ENCODE peak calls at places on chromosome 22, in eight cellular contexts. Q is SK-N-SH, J is HepG2, M is K562, K is HCT116, N is HL-60, P is GM23338, C is GM12878. E is an unnamed sample.

GRCh38 chr22:40560551-40560950 is 76.0 kb downstream of the MRTFA start:
- DNase-seq in Q (no peak), J (no peak), M (peak), K (no peak), N (no peak), P (no peak), C (no peak), E (no peak)

GRCh38 chr22:20223421-20224245 is 44.5 kb downstream of the RTN4R start:
- DNase-seq in Q (no peak), J (no peak), M (no peak), K (no peak), N (no peak), P (no peak), C (no peak), E (no peak)

GRCh38 chr22:38489561-38490133 is 16.5 kb downstream of the DDX17 start:
- DNase-seq in Q (no peak), J (no peak), M (no peak), K (no peak), N (no peak), P (no peak), C (no peak), E (no peak)

GRCh38 chr22:48858856-48859255 is 968.8 kb downstream of the BRD1 start:
- DNase-seq in Q (no peak), J (no peak), M (no peak), K (no peak), N (no peak), P (no peak), C (no peak), E (no peak)

GRCh38 chr22:28029201-28029948 is 110.3 kb upstream of the PITPNB start:
- DNase-seq in Q (peak), J (no peak), M (no peak), K (no peak), N (no peak), P (peak), C (no peak), E (no peak)

GRCh38 chr22:41713004-41713403 is 13.7 kb downstream of the MEI1 start:
- DNase-seq in Q (no peak), J (peak), M (peak), K (peak), N (no peak), P (no peak), C (no peak), E (no peak)

GRCh38 chr22:25021976-25022711 is 69.6 kb downstream of the KIAA1671 start:
- DNase-seq in Q (no peak), J (no peak), M (no peak), K (no peak), N (no peak), P (no peak), C (no peak), E (no peak)

GRCh38 chr22:36466258-36466657 is 15.2 kb downstream of the TXN2 start:
- DNase-seq in Q (no peak), J (no peak), M (no peak), K (no peak), N (no peak), P (no peak), C (no peak), E (no peak)

GRCh38 chr22:50316114-50317065 is 8.9 kb upstream of the PLXNB2 start:
- DNase-seq in Q (peak), J (no peak), M (no peak), K (no peak), N (no peak), P (no peak), C (no peak), E (no peak)

GRCh38 chr22:31646186-31647019 is 15.6 kb downstream of the PISD start:
- DNase-seq in Q (no peak), J (peak), M (peak), K (peak), N (no peak), P (no peak), C (no peak), E (peak)

GRCh38 chr22:36355362-36355761 is 32.4 kb downstream of the MYH9 start:
- DNase-seq in Q (no peak), J (no peak), M (no peak), K (no peak), N (no peak), P (no peak), C (no peak), E (no peak)

GRCh38 chr22:35589071-35589735 is 27.9 kb downstream of the MB start:
- DNase-seq in Q (no peak), J (no peak), M (peak), K (peak), N (peak), P (no peak), C (no peak), E (peak)

GRCh38 chr22:30481711-30482110 is 9.9 kb upstream of the SEC14L3 start:
- DNase-seq in Q (no peak), J (no peak), M (no peak), K (no peak), N (no peak), P (no peak), C (no peak), E (no peak)

GRCh38 chr22:25172153-25172552 is 27.5 kb upstream of the CRYBB3 start:
- DNase-seq in Q (peak), J (peak), M (no peak), K (peak), N (no peak), P (no peak), C (no peak), E (no peak)

GRCh38 chr22:30547188-30547587 is 647 bp upstream of the SEC14L6 start:
- DNase-seq in Q (no peak), J (no peak), M (no peak), K (no peak), N (no peak), P (no peak), C (no peak), E (no peak)

GRCh38 chr22:39179401-39179827 is 26.9 kb upstream of the CBX7 start:
- DNase-seq in Q (no peak), J (no peak), M (peak), K (no peak), N (no peak), P (peak), C (no peak), E (no peak)

GRCh38 chr22:36405671-36406070 is 17.9 kb upstream of the MYH9 start:
- DNase-seq in Q (no peak), J (no peak), M (no peak), K (no peak), N (peak), P (no peak), C (no peak), E (no peak)

GRCh38 chr22:41446057-41446501 is 522 bp downstream of the TOB2 start:
- DNase-seq in Q (no peak), J (no peak), M (peak), K (no peak), N (no peak), P (peak), C (no peak), E (no peak)

GRCh38 chr22:26783886-26784285 is 126.5 kb downstream of the MIAT start:
- DNase-seq in Q (no peak), J (no peak), M (no peak), K (no peak), N (no peak), P (peak), C (no peak), E (no peak)

GRCh38 chr22:29733362-29734322 is 13.8 kb downstream of the CABP7 start:
- DNase-seq in Q (peak), J (no peak), M (peak), K (no peak), N (no peak), P (no peak), C (peak), E (no peak)

GRCh38 chr22:20324139-20324516 is 4.3 kb upstream of the DGCR6L start:
- DNase-seq in Q (no peak), J (peak), M (peak), K (no peak), N (no peak), P (no peak), C (no peak), E (no peak)

GRCh38 chr22:36352775-36353507 is 34.8 kb downstream of the MYH9 start:
- DNase-seq in Q (no peak), J (peak), M (no peak), K (no peak), N (no peak), P (peak), C (no peak), E (no peak)

GRCh38 chr22:20803696-20804324 is 29.9 kb downstream of the SERPIND1 start:
- DNase-seq in Q (peak), J (peak), M (peak), K (peak), N (no peak), P (peak), C (no peak), E (no peak)

GRCh38 chr22:28462041-28462440 is 217.6 kb downstream of the TTC28 start:
- DNase-seq in Q (no peak), J (no peak), M (no peak), K (no peak), N (no peak), P (no peak), C (no peak), E (no peak)

GRCh38 chr22:29152381-29153138 is 53.1 kb upstream of the EMID1 start:
- DNase-seq in Q (no peak), J (no peak), M (peak), K (no peak), N (no peak), P (peak), C (no peak), E (no peak)

GRCh38 chr22:17305076-17305475 is 64.2 kb upstream of the CECR2 start:
- DNase-seq in Q (no peak), J (no peak), M (no peak), K (no peak), N (no peak), P (no peak), C (no peak), E (no peak)

GRCh38 chr22:49609207-49609876 is 218.3 kb downstream of the BRD1 start:
- DNase-seq in Q (no peak), J (no peak), M (no peak), K (no peak), N (no peak), P (no peak), C (no peak), E (no peak)

GRCh38 chr22:41902932-41903421 is 11.9 kb downstream of the SHISA8 start:
- DNase-seq in Q (no peak), J (no peak), M (no peak), K (no peak), N (no peak), P (no peak), C (no peak), E (no peak)

DNA sequence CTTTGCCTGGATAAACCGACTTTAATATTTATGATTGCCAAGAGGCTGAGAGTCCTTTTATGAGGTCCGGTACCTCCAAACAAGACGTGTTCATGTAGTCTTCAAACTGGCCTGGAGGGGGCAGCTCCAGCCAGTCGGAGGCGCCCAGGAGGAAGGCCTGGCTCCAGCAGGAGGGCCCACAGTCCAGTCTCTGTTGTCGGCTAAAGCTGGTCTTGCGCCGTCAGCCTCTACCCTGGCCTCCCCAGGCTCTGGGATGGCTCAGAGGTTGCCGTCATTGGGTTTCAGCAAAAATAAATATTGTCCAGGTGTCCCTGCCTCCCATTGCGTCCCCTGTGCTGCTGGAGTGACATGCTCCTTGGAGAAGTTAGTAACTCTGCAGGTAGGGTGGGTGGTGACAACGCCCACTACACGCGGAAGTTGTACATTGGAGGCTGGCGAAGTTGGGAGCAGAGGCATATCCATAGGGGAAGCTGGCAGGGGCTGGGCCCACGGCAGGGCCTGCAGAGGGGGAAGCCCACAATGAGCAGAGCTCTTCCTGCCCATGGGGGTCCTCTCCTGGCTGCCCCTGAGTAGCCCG is 1.0 kb upstream of the SLC25A1 start:
- DNase-seq in Q (peak), J (peak), M (peak), K (peak), N (no peak), P (peak), C (peak), E (peak)
- TF ChIP-seq POLR2AphosphoS5 in Q (no peak), J (no peak), M (no peak), K (no peak), N (no peak), P (no peak), C (no peak), E (no peak)

DNA sequence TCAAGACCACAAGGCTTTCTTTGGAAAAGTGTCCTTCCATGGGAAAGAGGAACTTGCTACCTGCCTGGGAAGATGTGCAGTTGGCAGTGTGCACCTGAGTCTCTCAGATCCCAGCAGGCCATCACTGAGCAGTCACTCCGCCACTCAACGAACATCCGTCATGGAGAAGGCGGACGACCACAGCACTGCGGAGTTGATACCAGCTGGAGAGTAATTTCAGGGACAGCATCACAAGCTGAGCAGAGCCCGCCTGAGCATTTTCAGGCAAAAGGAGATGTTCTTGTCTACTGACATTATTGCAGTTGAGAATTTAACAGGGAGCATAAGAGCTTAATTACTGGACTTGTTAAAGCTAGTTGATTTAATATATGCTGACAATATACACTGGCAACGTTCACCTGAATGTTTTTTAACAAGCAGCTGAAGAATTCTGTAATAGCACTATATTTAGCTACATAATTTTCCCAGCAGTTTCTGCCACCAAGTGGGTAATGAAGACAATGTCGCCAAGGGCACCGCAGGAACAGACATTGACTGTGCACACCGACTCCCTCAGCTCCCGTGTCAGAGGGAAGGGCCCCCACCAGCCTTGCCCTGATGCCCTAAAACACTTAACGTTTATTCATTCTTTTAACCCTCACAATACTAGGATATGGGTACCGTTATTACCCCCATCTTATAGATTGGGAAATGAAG is 52.4 kb upstream of the ARFGAP3 start:
- DNase-seq in Q (no peak), J (no peak), M (no peak), K (no peak), N (no peak), P (no peak), C (no peak), E (no peak)
- TF ChIP-seq REST in Q (no peak), J (no peak), M (no peak), K (no peak), N (no peak), P (no peak), C (no peak), E (no peak)

DNA sequence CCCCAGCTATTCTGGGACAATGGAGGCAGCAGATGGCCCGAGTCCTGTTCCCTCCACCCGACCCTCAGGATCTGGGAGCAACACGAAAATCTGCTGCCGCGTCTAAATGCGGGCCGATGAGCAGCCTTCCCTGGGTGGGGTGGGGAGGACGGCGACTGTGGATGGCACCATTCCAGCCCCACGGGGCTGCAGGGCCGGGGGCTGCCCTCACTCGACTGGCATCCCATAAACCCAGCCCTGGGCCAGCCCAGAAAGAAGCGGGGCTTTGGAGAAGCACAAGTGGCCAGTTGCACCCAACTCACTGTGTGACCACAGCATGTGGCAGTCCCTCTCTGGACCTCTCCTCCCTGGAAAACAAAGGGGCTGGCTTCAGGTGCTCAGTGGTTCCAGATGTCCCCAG is 18.6 kb downstream of the MFNG start:
- DNase-seq in Q (no peak), J (no peak), M (no peak), K (no peak), N (no peak), P (no peak), C (no peak), E (no peak)
- TF ChIP-seq POLR2AphosphoS5 in Q (no peak), J (no peak), M (no peak), K (no peak), N (peak), P (no peak), C (no peak), E (no peak)

DNA sequence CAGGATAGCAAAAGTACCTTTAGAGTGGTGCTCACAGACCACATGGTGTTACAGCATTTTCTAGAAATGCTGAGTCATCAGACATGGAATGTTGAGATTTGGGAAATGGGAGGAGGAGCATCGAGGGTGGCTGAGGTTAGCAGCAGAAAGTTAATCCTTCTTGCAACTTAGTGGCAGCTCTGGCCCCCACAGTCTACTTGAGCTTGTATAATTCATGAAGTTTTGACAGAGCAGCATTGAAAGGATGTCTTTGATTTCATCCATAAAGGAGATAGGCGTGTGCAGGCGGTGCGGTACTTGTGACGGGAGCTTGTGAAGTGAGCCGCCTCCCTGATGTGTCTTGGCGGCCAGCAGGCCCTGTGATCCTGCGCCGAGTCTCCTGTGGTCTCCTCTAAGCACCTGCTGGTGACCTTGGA is 330.5 kb downstream of the TBC1D22A start:
- DNase-seq in Q (no peak), J (no peak), M (peak), K (no peak), N (no peak), P (no peak), C (no peak), E (no peak)
- TF ChIP-seq REST in Q (no peak), J (no peak), M (no peak), K (no peak), N (no peak), P (no peak), C (no peak), E (no peak)

GRCh38 chr22:46109474-46110003 is 40.8 kb upstream of the PPARA start:
- DNase-seq in Q (no peak), J (no peak), M (no peak), K (no peak), N (no peak), P (no peak), C (no peak), E (no peak)
- TF ChIP-seq POLR2AphosphoS5 in Q (peak), J (no peak), M (no peak), K (no peak), N (peak), P (no peak), C (no peak), E (no peak)

DNA sequence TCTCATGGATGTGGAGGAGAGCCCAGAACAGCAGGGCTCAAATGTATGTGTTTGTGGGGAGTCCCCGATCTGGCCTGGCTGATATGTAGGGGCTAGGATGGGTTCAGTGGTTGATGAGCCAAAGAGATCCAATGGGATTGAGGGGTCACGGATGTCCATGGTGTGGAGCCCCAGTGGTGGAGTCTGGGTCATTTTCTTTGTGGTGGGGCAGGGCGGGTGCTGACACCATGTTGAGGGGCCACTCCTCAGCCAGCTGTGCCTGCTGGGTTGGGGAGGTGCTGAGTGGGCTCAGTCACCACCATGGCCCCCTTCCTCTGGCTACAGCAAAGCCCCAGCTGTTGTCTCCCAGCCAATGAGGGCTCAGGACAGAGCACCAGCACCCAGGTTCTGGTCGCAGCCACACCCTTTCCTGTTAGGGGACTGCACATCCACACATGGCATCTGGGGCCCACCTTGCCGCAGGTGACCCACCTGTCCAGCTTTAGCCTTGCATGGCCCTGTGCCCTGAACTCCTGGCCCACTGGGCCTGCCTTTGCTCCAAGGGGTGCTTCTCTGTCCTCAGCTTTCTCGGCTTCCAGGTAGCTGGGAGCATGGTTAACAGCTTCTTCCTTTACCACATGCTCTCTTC is 3.2 kb upstream of the GNAZ start:
- DNase-seq in Q (no peak), J (no peak), M (no peak), K (no peak), N (no peak), P (no peak), C (no peak), E (no peak)
- TF ChIP-seq REST in Q (no peak), J (no peak), M (no peak), K (no peak), N (no peak), P (no peak), C (no peak), E (no peak)